ENCODE peak calls at places on chromosome X, in five cellular contexts. One of them, this sample, is unnamed.

GRCh38 chrX:111164728-111165127 is 68.7 kb downstream of the PAK3 start:
- DNase-seq in neuronal stem cell: no peak
- DNase-seq in IMR-90: peak
- DNase-seq in H1: no peak
- DNase-seq in trophoblast cell: no peak
- DNase-seq in this sample: peak

GRCh38 chrX:110427076-110427475 is 68.4 kb downstream of the RTL9 start:
- DNase-seq in neuronal stem cell: no peak
- DNase-seq in IMR-90: no peak
- DNase-seq in H1: no peak
- DNase-seq in trophoblast cell: no peak
- DNase-seq in this sample: no peak

GRCh38 chrX:37834937-37835336 is 12.4 kb downstream of the DYNLT3 start:
- DNase-seq in neuronal stem cell: no peak
- DNase-seq in IMR-90: no peak
- DNase-seq in H1: no peak
- DNase-seq in trophoblast cell: no peak
- DNase-seq in this sample: no peak

GRCh38 chrX:57952320-57952678 is 42.0 kb upstream of the ZXDA start:
- DNase-seq in neuronal stem cell: no peak
- DNase-seq in IMR-90: no peak
- DNase-seq in H1: no peak
- DNase-seq in trophoblast cell: no peak
- DNase-seq in this sample: no peak

GRCh38 chrX:153966283-153966688 is 5.3 kb downstream of the HCFC1 start:
- DNase-seq in neuronal stem cell: no peak
- DNase-seq in IMR-90: no peak
- DNase-seq in H1: no peak
- DNase-seq in trophoblast cell: peak
- DNase-seq in this sample: no peak

GRCh38 chrX:133375558-133376340 is 39.5 kb downstream of the GPC4 start:
- DNase-seq in neuronal stem cell: no peak
- DNase-seq in IMR-90: no peak
- DNase-seq in H1: no peak
- DNase-seq in trophoblast cell: no peak
- DNase-seq in this sample: peak

GRCh38 chrX:130216312-130216711 is 44.5 kb downstream of the RAB33A start:
- DNase-seq in neuronal stem cell: no peak
- DNase-seq in IMR-90: peak
- DNase-seq in H1: no peak
- DNase-seq in trophoblast cell: no peak
- DNase-seq in this sample: peak

GRCh38 chrX:74343970-74344622 is 40.1 kb downstream of the ZCCHC13 start:
- DNase-seq in neuronal stem cell: peak
- DNase-seq in IMR-90: peak
- DNase-seq in H1: peak
- DNase-seq in trophoblast cell: peak
- DNase-seq in this sample: peak

GRCh38 chrX:40083120-40083978 is 14.4 kb downstream of the BCOR start:
- DNase-seq in neuronal stem cell: no peak
- DNase-seq in IMR-90: no peak
- DNase-seq in H1: peak
- DNase-seq in trophoblast cell: no peak
- DNase-seq in this sample: no peak

GRCh38 chrX:11254417-11255109 is 38.6 kb upstream of the AMELX start:
- DNase-seq in neuronal stem cell: no peak
- DNase-seq in IMR-90: no peak
- DNase-seq in H1: no peak
- DNase-seq in trophoblast cell: no peak
- DNase-seq in this sample: no peak

GRCh38 chrX:20361081-20361889 is 94.6 kb upstream of the RPS6KA3 start:
- DNase-seq in neuronal stem cell: no peak
- DNase-seq in IMR-90: peak
- DNase-seq in H1: no peak
- DNase-seq in trophoblast cell: peak
- DNase-seq in this sample: peak

GRCh38 chrX:50769389-50770063 is 44.5 kb downstream of the SHROOM4 start:
- DNase-seq in neuronal stem cell: no peak
- DNase-seq in IMR-90: no peak
- DNase-seq in H1: no peak
- DNase-seq in trophoblast cell: no peak
- DNase-seq in this sample: no peak

GRCh38 chrX:80807606-80808159 is 2.0 kb downstream of the BRWD3 start:
- DNase-seq in neuronal stem cell: no peak
- DNase-seq in IMR-90: no peak
- DNase-seq in H1: no peak
- DNase-seq in trophoblast cell: no peak
- DNase-seq in this sample: peak

GRCh38 chrX:153927686-153927935 is 1.5 kb upstream of the ARHGAP4 start:
- DNase-seq in neuronal stem cell: no peak
- DNase-seq in IMR-90: no peak
- DNase-seq in H1: no peak
- DNase-seq in trophoblast cell: no peak
- DNase-seq in this sample: no peak

GRCh38 chrX:69093960-69094935 is 71.0 kb downstream of the PJA1 start:
- DNase-seq in neuronal stem cell: peak
- DNase-seq in IMR-90: peak
- DNase-seq in H1: peak
- DNase-seq in trophoblast cell: peak
- DNase-seq in this sample: peak

GRCh38 chrX:154097003-154097596 is 417 bp downstream of the MECP2 start:
- DNase-seq in neuronal stem cell: peak
- DNase-seq in IMR-90: peak
- DNase-seq in H1: peak
- DNase-seq in trophoblast cell: no peak
- DNase-seq in this sample: peak

GRCh38 chrX:69493193-69493592 is 10.9 kb upstream of the NALF2 start:
- DNase-seq in neuronal stem cell: peak
- DNase-seq in IMR-90: no peak
- DNase-seq in H1: peak
- DNase-seq in trophoblast cell: peak
- DNase-seq in this sample: no peak

GRCh38 chrX:36950495-36951253 is 57.5 kb upstream of the FAM47C start:
- DNase-seq in neuronal stem cell: no peak
- DNase-seq in IMR-90: no peak
- DNase-seq in H1: no peak
- DNase-seq in trophoblast cell: no peak
- DNase-seq in this sample: no peak

GRCh38 chrX:17547658-17548057 is 172.7 kb downstream of the NHS start:
- DNase-seq in neuronal stem cell: no peak
- DNase-seq in IMR-90: peak
- DNase-seq in H1: no peak
- DNase-seq in trophoblast cell: peak
- DNase-seq in this sample: peak

GRCh38 chrX:10900585-10901289 is 210.4 kb upstream of the HCCS start:
- DNase-seq in neuronal stem cell: no peak
- DNase-seq in IMR-90: peak
- DNase-seq in H1: no peak
- DNase-seq in trophoblast cell: no peak
- DNase-seq in this sample: peak

GRCh38 chrX:70445876-70446275 is 1.2 kb downstream of the DLG3 start:
- DNase-seq in neuronal stem cell: no peak
- DNase-seq in IMR-90: no peak
- DNase-seq in H1: no peak
- DNase-seq in trophoblast cell: no peak
- DNase-seq in this sample: no peak

GRCh38 chrX:50093627-50094026 is 107.2 kb downstream of the AKAP4 start:
- DNase-seq in neuronal stem cell: no peak
- DNase-seq in IMR-90: no peak
- DNase-seq in H1: no peak
- DNase-seq in trophoblast cell: no peak
- DNase-seq in this sample: no peak

GRCh38 chrX:121831601-121832000 is 784.2 kb downstream of the GLUD2 start:
- DNase-seq in neuronal stem cell: no peak
- DNase-seq in IMR-90: no peak
- DNase-seq in H1: no peak
- DNase-seq in trophoblast cell: no peak
- DNase-seq in this sample: no peak

DNA sequence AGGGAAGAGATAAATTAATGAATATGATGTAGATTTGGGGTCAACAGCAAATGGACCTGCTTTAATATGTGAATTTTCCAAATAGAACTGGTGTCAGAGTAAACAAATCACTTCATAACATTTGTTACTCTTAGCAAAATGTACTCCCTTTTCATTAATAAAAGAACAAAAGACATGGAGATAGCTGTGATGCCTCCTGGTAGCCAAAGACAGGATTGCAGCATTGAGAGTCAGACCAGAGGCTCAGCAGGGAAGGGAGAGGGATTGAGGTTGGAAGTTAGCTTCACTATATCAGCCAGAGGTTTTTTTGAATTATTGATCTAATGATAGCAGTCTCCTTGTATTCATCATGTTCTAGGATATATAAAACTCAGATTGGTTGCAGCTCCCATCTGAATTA is 17.4 kb upstream of the RAB40A start:
- DNase-seq in neuronal stem cell: no peak
- DNase-seq in IMR-90: no peak
- DNase-seq in H1: no peak
- DNase-seq in trophoblast cell: no peak
- DNase-seq in this sample: no peak
- H3K27ac ChIP-seq in neuronal stem cell: no peak
- H3K27ac ChIP-seq in IMR-90: no peak
- H3K27ac ChIP-seq in H1: no peak
- H3K27ac ChIP-seq in trophoblast cell: no peak
- H3K27ac ChIP-seq in this sample: no peak

GRCh38 chrX:77446840-77447239 is 349 bp upstream of the FGF16 start:
- DNase-seq in neuronal stem cell: no peak
- DNase-seq in IMR-90: no peak
- DNase-seq in H1: peak
- DNase-seq in trophoblast cell: no peak
- DNase-seq in this sample: no peak

GRCh38 chrX:77447339-77448149 is at the start of gene FGF16:
- DNase-seq in neuronal stem cell: no peak
- DNase-seq in IMR-90: no peak
- DNase-seq in H1: peak
- DNase-seq in trophoblast cell: no peak
- DNase-seq in this sample: no peak

GRCh38 chrX:77446029-77446585 is 1.1 kb upstream of the FGF16 start:
- DNase-seq in neuronal stem cell: no peak
- DNase-seq in IMR-90: no peak
- DNase-seq in H1: peak
- DNase-seq in trophoblast cell: no peak
- DNase-seq in this sample: no peak

GRCh38 chrX:77450415-77450814 is 3.2 kb downstream of the FGF16 start:
- DNase-seq in neuronal stem cell: no peak
- DNase-seq in IMR-90: no peak
- DNase-seq in H1: no peak
- DNase-seq in trophoblast cell: no peak
- DNase-seq in this sample: no peak

DNA sequence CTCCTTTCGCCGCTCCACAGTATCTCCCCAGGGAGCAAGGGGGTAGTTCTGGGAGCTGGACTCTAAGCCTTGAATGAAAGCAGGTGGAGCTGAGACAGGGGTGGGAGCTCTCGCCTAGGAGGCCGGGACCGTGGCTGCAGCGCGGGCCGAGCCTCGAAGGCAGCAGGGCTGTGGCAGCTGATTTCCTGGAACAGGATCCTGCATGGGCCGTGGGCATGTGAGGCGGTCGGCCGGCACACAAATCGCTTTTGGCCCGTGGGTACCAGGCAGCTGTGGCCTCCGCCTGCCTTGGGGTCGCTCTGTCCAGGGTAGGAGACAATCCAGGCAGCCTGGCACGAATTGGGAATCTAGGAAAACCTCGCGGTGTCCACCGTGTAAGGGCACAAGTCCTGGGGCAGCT is 981 bp downstream of the FGF16 start:
- DNase-seq in neuronal stem cell: no peak
- DNase-seq in IMR-90: no peak
- DNase-seq in H1: peak
- DNase-seq in trophoblast cell: no peak
- DNase-seq in this sample: no peak
- H3K4me3 ChIP-seq in neuronal stem cell: no peak
- H3K4me3 ChIP-seq in IMR-90: no peak
- H3K4me3 ChIP-seq in H1: peak
- H3K4me3 ChIP-seq in trophoblast cell: no peak
- H3K4me3 ChIP-seq in this sample: peak

DNA sequence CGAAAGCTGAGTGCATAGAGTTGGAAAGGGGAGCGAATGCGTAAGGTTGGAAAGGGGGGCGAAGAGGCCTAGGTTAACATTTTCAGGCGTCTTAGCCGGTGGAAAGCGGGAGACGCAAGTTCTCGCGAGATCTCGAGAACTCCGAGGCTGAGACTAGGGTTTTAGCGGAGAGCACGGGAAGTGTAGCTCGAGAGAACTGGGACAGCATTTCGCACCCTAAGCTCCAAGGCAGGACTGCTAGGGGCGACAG is 293 bp upstream of the DDX3X start:
- DNase-seq in neuronal stem cell: peak
- DNase-seq in IMR-90: peak
- DNase-seq in H1: no peak
- DNase-seq in trophoblast cell: peak
- DNase-seq in this sample: peak
- H4K91ac ChIP-seq in neuronal stem cell: no peak
- H4K91ac ChIP-seq in IMR-90: peak
- H4K91ac ChIP-seq in H1: peak
- H4K91ac ChIP-seq in trophoblast cell: peak
- H4K91ac ChIP-seq in this sample: peak

GRCh38 chrX:71922697-71923096 is 12.1 kb downstream of the NHSL2 start:
- DNase-seq in neuronal stem cell: no peak
- DNase-seq in IMR-90: no peak
- DNase-seq in H1: no peak
- DNase-seq in trophoblast cell: no peak
- DNase-seq in this sample: no peak

GRCh38 chrX:71919886-71920285 is 9.2 kb downstream of the NHSL2 start:
- DNase-seq in neuronal stem cell: no peak
- DNase-seq in IMR-90: no peak
- DNase-seq in H1: no peak
- DNase-seq in trophoblast cell: no peak
- DNase-seq in this sample: no peak

GRCh38 chrX:71919436-71919835 is 8.8 kb downstream of the NHSL2 start:
- DNase-seq in neuronal stem cell: no peak
- DNase-seq in IMR-90: peak
- DNase-seq in H1: no peak
- DNase-seq in trophoblast cell: no peak
- DNase-seq in this sample: peak

GRCh38 chrX:71913156-71913950 is 2.7 kb downstream of the NHSL2 start:
- DNase-seq in neuronal stem cell: no peak
- DNase-seq in IMR-90: no peak
- DNase-seq in H1: no peak
- DNase-seq in trophoblast cell: no peak
- DNase-seq in this sample: no peak

DNA sequence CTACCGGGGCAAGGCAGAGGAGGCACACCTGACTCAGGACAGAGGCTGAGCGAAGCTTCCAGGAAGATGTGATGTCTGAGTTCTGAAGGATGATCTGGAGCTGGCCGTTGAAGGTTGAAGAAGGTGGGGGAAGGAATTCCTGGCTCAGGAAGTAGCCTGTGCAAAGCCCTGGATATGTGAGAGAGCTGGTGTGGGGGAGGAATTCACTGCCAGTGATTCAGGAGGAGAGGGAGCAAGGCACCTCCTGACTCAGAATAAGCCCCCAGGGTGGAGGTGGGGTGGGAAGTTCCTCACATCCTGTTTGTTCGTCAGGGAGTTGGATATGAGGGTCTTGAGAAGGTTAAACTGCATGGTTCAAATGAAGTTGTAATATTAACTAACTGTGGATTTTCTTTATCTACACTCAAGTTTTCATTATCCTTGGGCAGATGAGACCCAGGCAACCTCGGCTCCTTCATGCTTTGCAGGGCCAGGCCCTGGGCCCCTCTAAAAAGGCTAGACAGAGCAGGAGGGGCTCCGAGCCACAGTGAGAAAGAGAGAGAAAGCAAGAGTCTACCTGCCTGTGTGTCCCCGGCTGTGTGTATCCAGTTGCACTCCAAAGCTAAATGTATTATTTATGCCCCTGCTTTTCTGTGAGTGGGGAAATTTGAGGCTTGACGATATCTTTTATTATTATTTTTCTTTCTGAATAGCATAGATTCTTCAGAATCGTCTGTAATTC is 7.1 kb downstream of the NHSL2 start:
- DNase-seq in neuronal stem cell: no peak
- DNase-seq in IMR-90: peak
- DNase-seq in H1: no peak
- DNase-seq in trophoblast cell: no peak
- DNase-seq in this sample: peak
- H3K27ac ChIP-seq in neuronal stem cell: peak
- H3K27ac ChIP-seq in IMR-90: no peak
- H3K27ac ChIP-seq in H1: no peak
- H3K27ac ChIP-seq in trophoblast cell: peak
- H3K27ac ChIP-seq in this sample: peak